ENCODE peak calls at places on chromosomes 11 and 22, in five cellular contexts. U is WTC11, I is AG09309, V is neural crest cell, E is left ventricle myocardium inferior. O is an unnamed sample.

GRCh38 chr11:73236879-73237278 is 18.8 kb downstream of the P2RY2 start:
- DNase-seq in I (no peak), V (peak; percentile 43), E (peak; percentile 51), U (peak; percentile 83), O (no peak)

GRCh38 chr11:129766858-129767604 is 48.6 kb upstream of the TMEM45B start:
- DNase-seq in U (peak; percentile 70), I (no peak), V (peak; percentile 32), E (no peak), O (no peak)

GRCh38 chr11:119084663-119085522 is at the start of gene HMBS:
- DNase-seq in E (peak; percentile 92), V (peak; percentile 88), I (peak; percentile 65), U (peak; percentile 87), O (peak; percentile 84)

GRCh38 chr11:64251986-64252837 is 882 bp downstream of the PLCB3 start:
- DNase-seq in V (no peak), I (no peak), U (peak; percentile 67), E (peak; percentile 53), O (no peak)

GRCh38 chr11:34308049-34308692 is 49.6 kb downstream of the ABTB2 start:
- DNase-seq in V (no peak), U (no peak), I (no peak), E (no peak), O (no peak)

GRCh38 chr22:35842954-35843353 is 125.3 kb downstream of the APOL5 start:
- DNase-seq in I (no peak), V (peak; percentile 28), E (no peak), U (peak; percentile 31), O (peak; percentile 48)

GRCh38 chr11:72750086-72750485 is 2.1 kb downstream of the ARAP1 start:
- DNase-seq in E (no peak), I (no peak), V (peak; percentile 61), U (no peak), O (no peak)

GRCh38 chr11:119352857-119353260 is 6.4 kb upstream of the MFRP start:
- DNase-seq in U (no peak), E (no peak), I (no peak), V (no peak), O (no peak)

GRCh38 chr22:32932176-32932575 is 126.0 kb downstream of the SYN3 start:
- DNase-seq in E (no peak), V (no peak), I (no peak), U (no peak), O (no peak)

GRCh38 chr11:109432105-109432504 is 10.1 kb downstream of the C11orf87 start:
- DNase-seq in U (no peak), I (no peak), V (no peak), E (no peak), O (no peak)

GRCh38 chr11:87832216-87832615 is 343.0 kb downstream of the RAB38 start:
- DNase-seq in U (no peak), E (no peak), I (no peak), V (no peak), O (no peak)

GRCh38 chr22:35818897-35819296 is 101.2 kb downstream of the APOL5 start:
- DNase-seq in I (no peak), U (no peak), E (no peak), V (no peak), O (no peak)

GRCh38 chr22:23531283-23531921 is 48.7 kb downstream of the IGLL1 start:
- DNase-seq in U (no peak), I (no peak), V (no peak), E (no peak), O (no peak)

GRCh38 chr22:44693145-44693544 is 8.9 kb upstream of the PRR5 start:
- DNase-seq in V (no peak), E (no peak), I (no peak), U (no peak), O (no peak)

GRCh38 chr11:12862761-12863469 is 146.2 kb upstream of the RASSF10 start:
- DNase-seq in E (peak; percentile 26), I (peak; percentile 60), V (peak; percentile 47), U (peak; percentile 81), O (peak; percentile 58)

GRCh38 chr11:33040127-33040861 is 922 bp downstream of the TCP11L1 start:
- DNase-seq in E (no peak), U (no peak), I (no peak), V (no peak), O (no peak)

GRCh38 chr11:70483077-70483861 is 84.9 kb downstream of the CTTN start:
- DNase-seq in U (no peak), I (no peak), V (no peak), E (peak; percentile 45), O (no peak)
- TF ChIP-seq CTCF in U (no peak), I (peak; percentile 42), V (peak; percentile 36), E (peak; percentile 63), O (peak; percentile 10)

DNA sequence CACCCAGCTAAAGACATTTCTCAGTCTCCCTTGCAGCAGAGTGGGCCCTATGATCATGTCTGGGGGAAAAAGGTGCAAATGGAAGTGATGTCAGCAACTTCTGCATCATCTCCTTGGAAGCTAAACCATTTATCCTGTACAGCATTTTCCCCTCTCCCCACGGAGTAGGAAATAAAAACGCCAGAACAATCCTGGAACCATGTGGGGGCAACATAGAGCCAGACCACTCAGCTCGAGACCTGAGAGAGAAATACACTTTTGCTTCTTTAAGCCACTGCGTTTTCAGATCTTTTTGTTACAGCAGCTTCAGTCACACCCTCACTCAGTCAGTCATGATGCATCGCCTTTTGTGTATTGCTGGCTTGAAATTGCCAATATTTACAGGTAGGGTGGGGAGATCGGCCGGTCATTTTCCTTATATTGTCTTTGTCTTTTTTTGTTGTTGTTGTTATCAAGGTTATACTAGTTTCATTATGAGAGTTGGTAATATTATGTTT is 9.1 kb upstream of the RAC2 start:
- DNase-seq in U (no peak), V (no peak), I (no peak), E (no peak), O (no peak)
- TF ChIP-seq CTCF in U (no peak), V (no peak), I (no peak), E (no peak), O (peak; percentile 25)

GRCh38 chr11:46200537-46201281 is 76.8 kb upstream of the CREB3L1 start:
- DNase-seq in E (no peak), U (no peak), I (no peak), V (no peak), O (no peak)

GRCh38 chr11:46198873-46199250 is 77.6 kb upstream of the PHF21A start:
- DNase-seq in E (no peak), I (no peak), V (no peak), U (no peak), O (no peak)

GRCh38 chr11:46203746-46204145 is 73.7 kb upstream of the CREB3L1 start:
- DNase-seq in U (no peak), I (no peak), E (no peak), V (no peak), O (no peak)

GRCh38 chr11:46202696-46203391 is 74.6 kb upstream of the CREB3L1 start:
- DNase-seq in I (no peak), U (no peak), V (no peak), E (no peak), O (no peak)

GRCh38 chr11:46202149-46202548 is 75.3 kb upstream of the CREB3L1 start:
- DNase-seq in E (no peak), U (peak; percentile 32), V (no peak), I (no peak), O (no peak)
- TF ChIP-seq CTCF in E (no peak), U (no peak), V (no peak), I (no peak), O (no peak)

GRCh38 chr11:78916759-78917158 is 342.1 kb upstream of the NARS2 start:
- DNase-seq in V (no peak), I (no peak), U (no peak), E (no peak), O (no peak)
- TF ChIP-seq CTCF in V (no peak), I (peak; percentile 20), U (no peak), E (no peak), O (no peak)

DNA sequence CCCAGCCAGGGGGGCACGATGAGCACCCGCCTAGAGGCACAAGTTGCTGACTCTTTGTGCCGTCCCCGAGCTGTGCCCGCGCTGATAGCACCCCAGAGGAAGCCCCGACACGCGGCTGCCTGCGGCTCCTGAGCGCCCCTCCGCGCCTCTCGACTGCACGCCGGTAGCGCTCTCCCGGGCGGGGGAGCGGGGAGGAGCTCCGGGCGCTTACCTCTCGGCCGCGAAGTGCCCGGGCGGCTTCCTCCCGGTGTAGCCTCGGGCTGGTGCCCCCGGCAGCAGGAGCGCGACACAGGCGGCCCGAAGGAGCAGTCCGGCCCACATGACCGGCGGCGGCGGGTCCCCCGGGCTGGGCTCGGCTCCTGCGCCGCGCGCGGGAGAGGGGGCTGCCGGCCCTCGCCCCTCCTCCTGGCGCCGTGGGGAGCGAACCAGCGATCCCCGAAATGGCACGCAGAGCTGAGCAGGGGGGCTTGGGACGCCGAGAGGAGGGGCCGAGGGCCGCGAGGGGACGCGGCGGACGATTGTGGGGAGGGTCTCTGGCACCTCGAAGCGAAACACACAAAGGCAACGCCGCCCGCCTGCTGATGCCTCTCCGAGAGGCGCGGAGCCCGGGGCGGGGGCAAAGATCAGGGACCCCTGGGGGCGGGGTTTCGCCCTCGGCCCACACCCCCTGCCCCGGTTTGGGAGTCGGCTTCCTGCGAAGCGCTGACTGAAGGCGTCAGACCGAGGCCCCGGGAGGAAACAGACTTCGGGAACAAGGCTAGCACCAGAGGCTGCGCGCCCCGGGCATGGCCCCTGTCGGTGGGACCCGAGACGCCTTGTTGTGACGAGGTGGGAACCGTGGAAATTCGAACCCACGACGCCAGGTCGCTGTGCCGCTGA is at the start of gene VWCE:
- DNase-seq in U (peak; percentile 75), E (peak; percentile 47), I (no peak), V (peak; percentile 74), O (no peak)
- TF ChIP-seq CTCF in U (no peak), E (no peak), I (peak; percentile 35), V (no peak), O (peak; percentile 5)

GRCh38 chr11:65391007-65391406 is 4.6 kb downstream of the FRMD8 start:
- DNase-seq in V (peak; percentile 19), I (no peak), U (peak; percentile 40), E (peak; percentile 57), O (no peak)
- TF ChIP-seq CTCF in V (no peak), I (no peak), U (no peak), E (peak; percentile 15), O (no peak)